ENCODE peak calls at places on chromosome X, in four cellular contexts. P, U, Y and O are unnamed samples.

GRCh38 chrX:47797084-47797483 is 39.6 kb upstream of the ZNF81 start:
- DNase-seq in P (no peak), U (no peak), Y (no peak), O (no peak)

GRCh38 chrX:150980711-150981110 is 2.4 kb upstream of the HMGB3 start:
- DNase-seq in P (no peak), U (no peak), Y (no peak), O (no peak)

GRCh38 chrX:138995458-138995857 is 283.9 kb upstream of the FGF13 start:
- DNase-seq in P (no peak), U (no peak), Y (no peak), O (no peak)

GRCh38 chrX:100904433-100904832 is 24.3 kb downstream of the XKRX start:
- DNase-seq in P (no peak), U (no peak), Y (no peak), O (no peak)

GRCh38 chrX:49071877-49072711 is 1.7 kb downstream of the PRAF2 start:
- DNase-seq in P (no peak), U (peak), Y (peak), O (no peak)

GRCh38 chrX:11908371-11908770 is 150.3 kb downstream of the MSL3 start:
- DNase-seq in P (peak), U (peak), Y (peak), O (peak)

GRCh38 chrX:115563633-115564182 is 2.7 kb downstream of the PLS3 start:
- DNase-seq in P (no peak), U (no peak), Y (no peak), O (no peak)

GRCh38 chrX:73683236-73683859 is 120.4 kb downstream of the CHIC1 start:
- DNase-seq in P (no peak), U (peak), Y (peak), O (no peak)

GRCh38 chrX:38754102-38754790 is 47.0 kb upstream of the MID1IP1 start:
- DNase-seq in P (peak), U (peak), Y (peak), O (peak)

GRCh38 chrX:152641256-152641875 is 3.7 kb downstream of the GABRQ start:
- DNase-seq in P (peak), U (no peak), Y (no peak), O (no peak)

GRCh38 chrX:111244238-111244750 is 26.0 kb downstream of the CAPN6 start:
- DNase-seq in P (peak), U (peak), Y (peak), O (no peak)

GRCh38 chrX:119948381-119948780 is 4.8 kb upstream of the NKAP start:
- DNase-seq in P (no peak), U (no peak), Y (no peak), O (no peak)